ENCODE peak calls at places on chromosome 11, in seven cellular contexts. A, Q, D, V, J, I and P are unnamed samples.

GRCh38 chr11:119607726-119608125 is 121.3 kb downstream of the NECTIN1 start:
- DNase-seq in A (no peak), Q (no peak), D (no peak), V (no peak), J (no peak), I (no peak), P (no peak)

GRCh38 chr11:34644669-34645406 is 23.9 kb downstream of the EHF start:
- DNase-seq in A (no peak), Q (peak; percentile 93), D (peak; percentile 88), V (no peak), J (no peak), I (no peak), P (no peak)

GRCh38 chr11:22807855-22808558 is 21.6 kb downstream of the SVIP start:
- DNase-seq in A (no peak), Q (no peak), D (peak; percentile 44), V (no peak), J (no peak), I (no peak), P (peak; percentile 7)

GRCh38 chr11:71914617-71915189 is 13.7 kb downstream of the XNDC1N start:
- DNase-seq in A (no peak), Q (no peak), D (no peak), V (no peak), J (no peak), I (no peak), P (no peak)

GRCh38 chr11:58813693-58814092 is 30.8 kb downstream of the GLYATL2 start:
- DNase-seq in A (no peak), Q (no peak), D (no peak), V (no peak), J (no peak), I (peak; percentile 6), P (no peak)

GRCh38 chr11:5514841-5515240 is 1.7 kb downstream of the UBQLNL start:
- DNase-seq in A (no peak), Q (no peak), D (no peak), V (no peak), J (no peak), I (no peak), P (no peak)

GRCh38 chr11:79160786-79161403 is 279.9 kb downstream of the TENM4 start:
- DNase-seq in A (no peak), Q (peak; percentile 57), D (no peak), V (no peak), J (no peak), I (no peak), P (no peak)

GRCh38 chr11:119306373-119306890 is 10.5 kb downstream of the MCAM start:
- DNase-seq in A (no peak), Q (peak; percentile 27), D (peak; percentile 80), V (no peak), J (peak; percentile 51), I (no peak), P (no peak)

GRCh38 chr11:118545533-118545932 is 14.5 kb downstream of the TMEM25 start:
- DNase-seq in A (no peak), Q (no peak), D (no peak), V (no peak), J (no peak), I (no peak), P (no peak)

GRCh38 chr11:123033895-123034294 is 28.0 kb downstream of the HSPA8 start:
- DNase-seq in A (no peak), Q (no peak), D (no peak), V (no peak), J (no peak), I (peak; percentile 18), P (no peak)

GRCh38 chr11:69559181-69559580 is 77.7 kb downstream of the LINC01488 start:
- DNase-seq in A (no peak), Q (no peak), D (no peak), V (no peak), J (no peak), I (no peak), P (no peak)

GRCh38 chr11:13775471-13775870 is 107.0 kb downstream of the FAR1 start:
- DNase-seq in A (no peak), Q (no peak), D (no peak), V (no peak), J (no peak), I (no peak), P (no peak)

GRCh38 chr11:13772223-13773046 is 104.0 kb downstream of the FAR1 start:
- DNase-seq in A (no peak), Q (peak; percentile 77), D (peak; percentile 84), V (peak; percentile 68), J (no peak), I (peak; percentile 78), P (peak; percentile 31)

GRCh38 chr11:13777341-13777985 is 109.0 kb downstream of the FAR1 start:
- DNase-seq in A (no peak), Q (no peak), D (no peak), V (no peak), J (no peak), I (no peak), P (no peak)

GRCh38 chr11:13778345-13778744 is 109.9 kb downstream of the FAR1 start:
- DNase-seq in A (no peak), Q (no peak), D (no peak), V (no peak), J (no peak), I (no peak), P (no peak)

DNA sequence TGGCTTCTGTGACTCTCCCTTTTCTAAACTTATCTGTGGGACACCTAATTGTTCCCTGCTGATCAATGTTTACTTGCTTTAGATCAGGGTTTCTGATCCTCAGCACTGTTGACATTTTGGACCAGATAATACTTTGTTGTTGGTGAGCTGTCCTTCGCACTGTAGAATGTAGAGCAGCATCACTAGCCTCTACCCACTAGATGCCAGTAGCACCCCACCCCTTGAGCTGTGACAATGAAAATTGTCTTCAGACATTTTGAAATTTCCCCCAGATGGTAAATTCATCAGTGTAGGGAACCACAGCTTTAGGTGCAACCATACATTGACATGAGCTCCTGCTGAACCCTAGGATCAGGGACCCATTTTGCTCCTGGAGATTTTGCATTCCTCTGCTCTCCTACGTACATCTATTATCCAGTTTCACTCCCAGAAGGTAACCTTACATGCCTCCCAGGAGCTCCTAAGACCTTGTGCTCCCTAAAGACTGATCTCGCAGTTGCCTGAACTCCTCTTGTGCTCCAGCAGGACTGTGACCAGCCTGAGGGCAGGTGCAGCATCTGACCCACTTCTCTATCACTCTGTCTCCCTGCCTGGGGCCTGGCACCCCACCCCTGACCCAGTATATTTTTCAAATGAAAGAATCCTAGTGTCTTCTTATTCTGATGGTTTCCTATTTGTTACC is 107.8 kb downstream of the FAR1 start:
- DNase-seq in A (no peak), Q (no peak), D (no peak), V (no peak), J (no peak), I (peak; percentile 14), P (no peak)
- TF ChIP-seq CTCF in A (peak; percentile 13), Q (peak; percentile 19), D (peak; percentile 14), V (peak; percentile 49), J (no peak), I (peak; percentile 61), P (no peak)

DNA sequence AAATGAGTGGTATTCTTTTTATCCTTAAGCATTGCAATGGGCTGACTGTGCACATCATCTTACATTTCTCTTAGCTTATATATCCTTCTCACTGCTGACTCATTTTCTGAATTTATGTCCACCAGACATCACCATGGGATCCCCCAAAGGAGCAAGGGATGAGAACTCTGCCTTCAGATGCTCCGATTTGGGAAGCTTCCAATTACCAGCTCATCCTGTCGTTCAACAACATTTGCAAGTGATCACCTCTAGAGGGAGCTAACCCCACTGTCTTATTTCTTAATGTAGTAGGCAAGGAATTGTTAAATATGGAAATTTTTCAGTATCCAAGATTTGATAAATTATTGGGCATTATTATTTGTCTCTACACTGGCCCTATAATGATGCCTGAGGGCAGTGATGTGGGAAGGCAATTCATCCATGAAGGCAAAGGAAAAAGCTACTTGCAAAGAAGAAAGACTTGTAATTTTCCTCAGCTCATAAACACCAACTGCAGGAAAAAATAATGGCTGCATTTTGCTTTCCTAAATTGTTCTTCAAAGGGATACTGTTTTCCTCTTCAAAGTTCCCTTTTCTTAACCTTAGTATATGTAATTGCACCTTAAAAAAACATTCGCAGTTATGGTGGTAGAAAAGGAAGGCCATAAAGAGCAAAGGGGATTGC is 102.4 kb upstream of the FSHB start:
- DNase-seq in A (no peak), Q (peak; percentile 27), D (peak; percentile 65), V (no peak), J (no peak), I (peak; percentile 11), P (peak; percentile 9)
- TF ChIP-seq CTCF in A (peak; percentile 59), Q (peak; percentile 49), D (peak; percentile 65), V (peak; percentile 78), J (no peak), I (peak; percentile 23), P (peak; percentile 70)

DNA sequence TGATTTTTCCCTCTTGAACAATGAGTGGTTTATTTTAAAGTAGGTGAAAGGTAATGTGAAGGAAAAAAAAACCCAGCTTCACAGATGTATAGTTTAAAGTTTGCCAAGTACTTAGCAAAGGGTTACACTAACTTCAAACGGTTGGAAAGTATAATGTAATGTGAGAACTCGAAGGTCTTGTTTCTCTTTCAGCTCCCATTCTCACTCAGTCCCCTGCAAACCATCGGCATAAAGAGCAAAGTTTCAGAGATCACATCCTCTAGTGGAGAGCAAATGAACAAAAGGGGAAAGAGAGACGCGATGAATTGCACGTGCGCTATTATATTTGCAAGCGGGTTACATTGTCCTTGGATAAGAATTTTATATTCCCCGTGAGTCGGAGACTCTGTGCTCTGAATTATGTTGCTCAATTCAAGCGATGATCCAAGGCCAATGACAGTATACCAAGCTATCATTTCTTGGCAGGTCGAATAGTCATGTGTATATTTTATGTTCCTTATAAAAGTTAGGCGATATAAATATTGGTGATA is 37.6 kb upstream of the BIRC3 start:
- DNase-seq in A (no peak), Q (peak; percentile 89), D (peak; percentile 86), V (no peak), J (no peak), I (no peak), P (peak; percentile 63)
- TF ChIP-seq CTCF in A (peak; percentile 20), Q (peak; percentile 66), D (peak; percentile 57), V (no peak), J (peak; percentile 14), I (no peak), P (peak; percentile 33)

GRCh38 chr11:120696597-120696996 is 185.0 kb downstream of the GRIK4 start:
- DNase-seq in A (no peak), Q (no peak), D (no peak), V (no peak), J (no peak), I (peak; percentile 15), P (no peak)
- TF ChIP-seq CTCF in A (no peak), Q (peak; percentile 14), D (no peak), V (peak; percentile 34), J (no peak), I (peak; percentile 39), P (peak; percentile 40)

DNA sequence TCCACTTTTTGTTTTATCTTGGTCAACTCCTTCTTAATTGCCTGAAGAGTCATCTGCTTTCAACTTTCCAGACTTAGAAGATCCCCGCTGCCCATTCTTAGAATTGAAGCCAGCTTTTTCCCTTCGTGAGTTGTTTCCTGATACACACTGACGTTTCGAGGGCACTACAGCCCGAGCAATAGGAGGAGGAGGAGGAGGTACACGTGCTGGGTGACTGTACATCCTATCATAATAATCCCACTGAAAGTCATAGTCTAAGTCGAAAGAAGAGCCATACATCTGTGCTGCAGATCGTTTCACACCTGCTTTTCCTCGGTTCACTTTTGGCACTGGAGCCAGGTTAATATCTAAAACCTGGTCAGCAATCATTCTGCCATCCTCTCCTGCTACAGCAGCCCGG is 606.1 kb downstream of the DLG2 start:
- DNase-seq in A (no peak), Q (no peak), D (no peak), V (no peak), J (no peak), I (no peak), P (no peak)
- TF ChIP-seq CTCF in A (no peak), Q (no peak), D (no peak), V (no peak), J (no peak), I (no peak), P (no peak)